ENCODE peak calls at places on chromosomes 12 and 14, in four cellular contexts. One of them, this sample, is unnamed.

GRCh38 chr14:24861083-24861630 is 188.8 kb downstream of the STXBP6 start:
- DNase-seq in K562: no peak
- DNase-seq in RWPE2: no peak
- DNase-seq in Peyer's patch: no peak
- DNase-seq in this sample: no peak

GRCh38 chr12:70812124-70812523 is 108.4 kb downstream of the PTPRR start:
- DNase-seq in K562: no peak
- DNase-seq in RWPE2: no peak
- DNase-seq in Peyer's patch: no peak
- DNase-seq in this sample: no peak

GRCh38 chr12:51202650-51203198 is 15.1 kb downstream of the POU6F1 start:
- DNase-seq in K562: no peak
- DNase-seq in RWPE2: no peak
- DNase-seq in Peyer's patch: no peak
- DNase-seq in this sample: no peak

GRCh38 chr14:36441283-36441682 is 78.7 kb downstream of the NKX2-1 start:
- DNase-seq in K562: no peak
- DNase-seq in RWPE2: no peak
- DNase-seq in Peyer's patch: no peak
- DNase-seq in this sample: peak; percentile 22

GRCh38 chr14:95701846-95702221 is 12.1 kb downstream of the TCL1A start:
- DNase-seq in K562: no peak
- DNase-seq in RWPE2: no peak
- DNase-seq in Peyer's patch: no peak
- DNase-seq in this sample: peak; percentile 98

GRCh38 chr14:31125231-31125630 is 82.4 kb downstream of the HECTD1 start:
- DNase-seq in K562: no peak
- DNase-seq in RWPE2: no peak
- DNase-seq in Peyer's patch: no peak
- DNase-seq in this sample: no peak

GRCh38 chr12:108120863-108121165 is 8.3 kb upstream of the WSCD2 start:
- DNase-seq in K562: no peak
- DNase-seq in RWPE2: no peak
- DNase-seq in Peyer's patch: no peak
- DNase-seq in this sample: no peak

GRCh38 chr14:103623883-103624482 is 5.0 kb upstream of the KLC1 start:
- DNase-seq in K562: no peak
- DNase-seq in RWPE2: no peak
- DNase-seq in Peyer's patch: peak; percentile 48
- DNase-seq in this sample: no peak

GRCh38 chr12:45583011-45583657 is 146.4 kb upstream of the ARID2 start:
- DNase-seq in K562: no peak
- DNase-seq in RWPE2: no peak
- DNase-seq in Peyer's patch: no peak
- DNase-seq in this sample: no peak

GRCh38 chr12:8912910-8913309 is 1.4 kb upstream of the PHC1 start:
- DNase-seq in K562: peak; percentile 20
- DNase-seq in RWPE2: no peak
- DNase-seq in Peyer's patch: no peak
- DNase-seq in this sample: peak; percentile 26

GRCh38 chr14:21385170-21385904 is 1.5 kb upstream of the SUPT16H start:
- DNase-seq in K562: no peak
- DNase-seq in RWPE2: no peak
- DNase-seq in Peyer's patch: peak; percentile 36
- DNase-seq in this sample: no peak

GRCh38 chr14:95073947-95074346 is 83.4 kb downstream of the DICER1 start:
- DNase-seq in K562: no peak
- DNase-seq in RWPE2: no peak
- DNase-seq in Peyer's patch: no peak
- DNase-seq in this sample: no peak

GRCh38 chr14:103552811-103553210 is 9.6 kb downstream of the BAG5 start:
- DNase-seq in K562: no peak
- DNase-seq in RWPE2: no peak
- DNase-seq in Peyer's patch: no peak
- DNase-seq in this sample: no peak

GRCh38 chr12:9273276-9273675 is 65.1 kb upstream of the PZP start:
- DNase-seq in K562: no peak
- DNase-seq in RWPE2: no peak
- DNase-seq in Peyer's patch: no peak
- DNase-seq in this sample: no peak

GRCh38 chr12:60977966-60978365 is 1282.2 kb upstream of the USP15 start:
- DNase-seq in K562: no peak
- DNase-seq in RWPE2: no peak
- DNase-seq in Peyer's patch: no peak
- DNase-seq in this sample: no peak

GRCh38 chr12:44015333-44015941 is 179.6 kb downstream of the TMEM117 start:
- DNase-seq in K562: peak; percentile 24
- DNase-seq in RWPE2: no peak
- DNase-seq in Peyer's patch: no peak
- DNase-seq in this sample: peak; percentile 51

GRCh38 chr14:79064200-79064599 is 894.0 kb downstream of the NRXN3 start:
- DNase-seq in K562: no peak
- DNase-seq in RWPE2: no peak
- DNase-seq in Peyer's patch: no peak
- DNase-seq in this sample: no peak

GRCh38 chr12:130813949-130814348 is 25.1 kb downstream of the STX2 start:
- DNase-seq in K562: no peak
- DNase-seq in RWPE2: no peak
- DNase-seq in Peyer's patch: no peak
- DNase-seq in this sample: no peak

GRCh38 chr12:31906581-31907286 is 52.5 kb upstream of the RESF1 start:
- DNase-seq in K562: no peak
- DNase-seq in RWPE2: no peak
- DNase-seq in Peyer's patch: no peak
- DNase-seq in this sample: no peak

GRCh38 chr12:121005346-121005815 is 10.9 kb downstream of the C12orf43 start:
- DNase-seq in K562: peak; percentile 52
- DNase-seq in RWPE2: no peak
- DNase-seq in Peyer's patch: no peak
- DNase-seq in this sample: peak; percentile 77

GRCh38 chr12:10624631-10625030 is 11.2 kb upstream of the MAGOHB start:
- DNase-seq in K562: no peak
- DNase-seq in RWPE2: no peak
- DNase-seq in Peyer's patch: no peak
- DNase-seq in this sample: peak; percentile 56

GRCh38 chr14:52949711-52950409 is 990 bp downstream of the FERMT2 start:
- DNase-seq in K562: no peak
- DNase-seq in RWPE2: no peak
- DNase-seq in Peyer's patch: no peak
- DNase-seq in this sample: peak; percentile 47

GRCh38 chr12:9706081-9706685 is 26.7 kb downstream of the CLECL1 start:
- DNase-seq in K562: no peak
- DNase-seq in RWPE2: no peak
- DNase-seq in Peyer's patch: no peak
- DNase-seq in this sample: no peak

GRCh38 chr12:1217191-1217949 is 226.3 kb downstream of the ERC1 start:
- DNase-seq in K562: no peak
- DNase-seq in RWPE2: no peak
- DNase-seq in Peyer's patch: no peak
- DNase-seq in this sample: no peak

GRCh38 chr14:78848234-78848820 is 678.2 kb downstream of the NRXN3 start:
- DNase-seq in K562: peak; percentile 25
- DNase-seq in RWPE2: no peak
- DNase-seq in Peyer's patch: no peak
- DNase-seq in this sample: peak; percentile 59

GRCh38 chr14:103123634-103124500 is 606 bp downstream of the TNFAIP2 start:
- DNase-seq in K562: peak; percentile 50
- DNase-seq in RWPE2: no peak
- DNase-seq in Peyer's patch: no peak
- DNase-seq in this sample: peak; percentile 10

GRCh38 chr14:77124345-77125274 is 17.0 kb downstream of the ZDHHC22 start:
- DNase-seq in K562: peak; percentile 71
- DNase-seq in RWPE2: no peak
- DNase-seq in Peyer's patch: peak; percentile 76
- DNase-seq in this sample: no peak

GRCh38 chr14:77965919-77966435 is 166.1 kb downstream of the ADCK1 start:
- DNase-seq in K562: peak; percentile 21
- DNase-seq in RWPE2: no peak
- DNase-seq in Peyer's patch: no peak
- DNase-seq in this sample: no peak

GRCh38 chr12:77019920-77020319 is 45.4 kb downstream of the E2F7 start:
- DNase-seq in K562: no peak
- DNase-seq in RWPE2: no peak
- DNase-seq in Peyer's patch: no peak
- DNase-seq in this sample: no peak

GRCh38 chr14:87483651-87484260 is 509.2 kb downstream of the GALC start:
- DNase-seq in K562: no peak
- DNase-seq in RWPE2: no peak
- DNase-seq in Peyer's patch: no peak
- DNase-seq in this sample: no peak

GRCh38 chr14:50084666-50085065 is 31.7 kb downstream of the VCPKMT start:
- DNase-seq in K562: no peak
- DNase-seq in RWPE2: no peak
- DNase-seq in Peyer's patch: no peak
- DNase-seq in this sample: no peak
- H3K4me1 ChIP-seq in K562: peaks cover 17% of the 10 kb centered on the region
- H3K4me1 ChIP-seq in RWPE2: peaks cover 17% of the 10 kb centered on the region
- H3K4me1 ChIP-seq in Peyer's patch: no peaks in the 10 kb centered on the region
- H3K4me1 ChIP-seq in this sample: peaks cover 16% of the 10 kb centered on the region

DNA sequence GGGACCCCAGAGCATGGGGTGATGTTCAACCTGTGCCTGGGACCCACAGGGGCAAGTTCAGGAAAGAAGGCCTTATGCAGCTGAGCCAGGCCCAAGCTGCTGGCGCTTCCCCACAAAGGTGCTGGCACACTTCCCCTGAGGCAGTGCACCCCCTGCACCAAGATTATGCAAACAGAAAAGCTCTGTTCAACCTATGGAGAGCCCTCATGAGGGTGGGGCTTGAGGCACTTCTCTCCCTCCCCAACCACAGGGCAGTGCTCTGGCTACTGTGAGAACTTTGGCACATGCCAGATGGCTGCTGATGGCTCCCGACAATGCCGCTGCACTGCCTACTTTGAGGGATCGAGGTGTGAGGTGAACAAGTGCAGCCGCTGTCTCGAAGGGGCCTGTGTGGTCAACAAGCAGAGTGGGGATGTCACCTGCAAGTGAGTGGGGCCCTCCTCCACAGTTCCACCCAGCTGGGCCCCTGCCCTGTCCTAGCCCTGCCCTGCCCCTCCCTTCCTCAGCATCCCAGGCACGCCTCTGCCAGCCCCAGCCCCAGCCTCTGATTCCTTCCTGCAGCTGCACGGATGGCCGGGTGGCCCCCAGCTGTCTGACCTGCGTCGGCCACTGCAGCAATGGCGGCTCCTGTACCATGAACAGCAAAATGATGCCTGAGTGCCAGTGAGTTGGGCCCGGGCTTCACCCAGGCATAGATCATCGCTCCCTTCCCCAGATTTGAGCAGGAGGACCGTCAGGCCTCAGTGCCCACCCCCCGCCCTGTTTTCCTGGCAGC is 5.5 kb upstream of the NXPH4 start:
- DNase-seq in K562: no peak
- DNase-seq in RWPE2: no peak
- DNase-seq in Peyer's patch: no peak
- DNase-seq in this sample: no peak
- H3K36me3 ChIP-seq in K562: no peaks in the 10 kb centered on the region
- H3K36me3 ChIP-seq in RWPE2: no peaks in the 10 kb centered on the region
- H3K36me3 ChIP-seq in Peyer's patch: no peaks in the 10 kb centered on the region
- H3K36me3 ChIP-seq in this sample: peaks cover 4% of the 10 kb centered on the region

GRCh38 chr12:113089839-113090238 is 33.3 kb downstream of the DTX1 start:
- DNase-seq in K562: no peak
- DNase-seq in RWPE2: no peak
- DNase-seq in Peyer's patch: no peak
- DNase-seq in this sample: no peak

GRCh38 chr12:113088971-113089756 is 32.6 kb downstream of the DTX1 start:
- DNase-seq in K562: no peak
- DNase-seq in RWPE2: no peak
- DNase-seq in Peyer's patch: peak; percentile 54
- DNase-seq in this sample: no peak

GRCh38 chr12:113087193-113087592 is 30.7 kb downstream of the DTX1 start:
- DNase-seq in K562: no peak
- DNase-seq in RWPE2: no peak
- DNase-seq in Peyer's patch: peak; percentile 69
- DNase-seq in this sample: no peak

GRCh38 chr12:113086249-113087164 is 30.0 kb downstream of the DTX1 start:
- DNase-seq in K562: no peak
- DNase-seq in RWPE2: no peak
- DNase-seq in Peyer's patch: peak; percentile 89
- DNase-seq in this sample: no peak

GRCh38 chr12:113088037-113088436 is 31.5 kb downstream of the DTX1 start:
- DNase-seq in K562: no peak
- DNase-seq in RWPE2: no peak
- DNase-seq in Peyer's patch: no peak
- DNase-seq in this sample: no peak
- H3K4me1 ChIP-seq in K562: peaks cover 2% of the 10 kb centered on the region
- H3K4me1 ChIP-seq in RWPE2: no peaks in the 10 kb centered on the region
- H3K4me1 ChIP-seq in Peyer's patch: no peaks in the 10 kb centered on the region
- H3K4me1 ChIP-seq in this sample: no peaks in the 10 kb centered on the region

GRCh38 chr12:11872055-11872454 is 198.7 kb upstream of the BCL2L14 start:
- DNase-seq in K562: no peak
- DNase-seq in RWPE2: no peak
- DNase-seq in Peyer's patch: no peak
- DNase-seq in this sample: no peak

GRCh38 chr12:11868027-11868426 is 202.7 kb upstream of the BCL2L14 start:
- DNase-seq in K562: no peak
- DNase-seq in RWPE2: no peak
- DNase-seq in Peyer's patch: no peak
- DNase-seq in this sample: no peak

GRCh38 chr12:11865835-11866234 is 204.9 kb upstream of the BCL2L14 start:
- DNase-seq in K562: no peak
- DNase-seq in RWPE2: no peak
- DNase-seq in Peyer's patch: no peak
- DNase-seq in this sample: no peak

GRCh38 chr12:11869406-11869805 is 201.3 kb upstream of the BCL2L14 start:
- DNase-seq in K562: no peak
- DNase-seq in RWPE2: no peak
- DNase-seq in Peyer's patch: no peak
- DNase-seq in this sample: no peak

GRCh38 chr12:11869901-11870300 is 200.8 kb upstream of the BCL2L14 start:
- DNase-seq in K562: no peak
- DNase-seq in RWPE2: no peak
- DNase-seq in Peyer's patch: no peak
- DNase-seq in this sample: no peak
- H3K36me3 ChIP-seq in K562: no peaks in the 10 kb centered on the region
- H3K36me3 ChIP-seq in RWPE2: no peaks in the 10 kb centered on the region
- H3K36me3 ChIP-seq in Peyer's patch: no peaks in the 10 kb centered on the region
- H3K36me3 ChIP-seq in this sample: no peaks in the 10 kb centered on the region